ENCODE peak calls at places on chromosomes 11 and 22, in four cellular contexts. One of them, this sample, is unnamed.

GRCh38 chr11:11510939-11511338 is 110.9 kb downstream of the GALNT18 start:
- DNase-seq in HEK293T: no peak
- DNase-seq in AG09319: no peak
- DNase-seq in activated T-helper 9 cell treated with anti-CD3 and anti-CD28 coated beads, Interleukin-2, amount 50 U/mL, for 16 hours: no peak
- DNase-seq in this sample: no peak

GRCh38 chr11:45083544-45084087 is 62.8 kb upstream of the PRDM11 start:
- DNase-seq in activated T-helper 9 cell treated with anti-CD3 and anti-CD28 coated beads, Interleukin-2, amount 50 U/mL, for 16 hours: no peak
- DNase-seq in AG09319: no peak
- DNase-seq in HEK293T: peak; percentile 51
- DNase-seq in this sample: no peak

GRCh38 chr11:39641749-39642148 is 1817.7 kb downstream of the LRRC4C start:
- DNase-seq in HEK293T: no peak
- DNase-seq in AG09319: no peak
- DNase-seq in activated T-helper 9 cell treated with anti-CD3 and anti-CD28 coated beads, Interleukin-2, amount 50 U/mL, for 16 hours: no peak
- DNase-seq in this sample: no peak

GRCh38 chr11:119671048-119671447 is 58.0 kb downstream of the NECTIN1 start:
- DNase-seq in HEK293T: no peak
- DNase-seq in activated T-helper 9 cell treated with anti-CD3 and anti-CD28 coated beads, Interleukin-2, amount 50 U/mL, for 16 hours: no peak
- DNase-seq in AG09319: peak; percentile 60
- DNase-seq in this sample: peak; percentile 1

GRCh38 chr11:134560566-134561347 is 148.7 kb upstream of the B3GAT1 start:
- DNase-seq in AG09319: no peak
- DNase-seq in activated T-helper 9 cell treated with anti-CD3 and anti-CD28 coated beads, Interleukin-2, amount 50 U/mL, for 16 hours: no peak
- DNase-seq in HEK293T: no peak
- DNase-seq in this sample: no peak

GRCh38 chr11:86388198-86388597 is 13.5 kb downstream of the CCDC81 start:
- DNase-seq in AG09319: no peak
- DNase-seq in HEK293T: no peak
- DNase-seq in activated T-helper 9 cell treated with anti-CD3 and anti-CD28 coated beads, Interleukin-2, amount 50 U/mL, for 16 hours: no peak
- DNase-seq in this sample: no peak

GRCh38 chr22:27462190-27462589 is 339.4 kb downstream of the MN1 start:
- DNase-seq in AG09319: no peak
- DNase-seq in activated T-helper 9 cell treated with anti-CD3 and anti-CD28 coated beads, Interleukin-2, amount 50 U/mL, for 16 hours: no peak
- DNase-seq in HEK293T: no peak
- DNase-seq in this sample: no peak

GRCh38 chr11:130457909-130458729 is 9.7 kb downstream of the ADAMTS15 start:
- DNase-seq in AG09319: no peak
- DNase-seq in HEK293T: no peak
- DNase-seq in activated T-helper 9 cell treated with anti-CD3 and anti-CD28 coated beads, Interleukin-2, amount 50 U/mL, for 16 hours: no peak
- DNase-seq in this sample: no peak

GRCh38 chr11:3902441-3902840 is 47.0 kb downstream of the STIM1 start:
- DNase-seq in HEK293T: no peak
- DNase-seq in activated T-helper 9 cell treated with anti-CD3 and anti-CD28 coated beads, Interleukin-2, amount 50 U/mL, for 16 hours: no peak
- DNase-seq in AG09319: no peak
- DNase-seq in this sample: no peak

GRCh38 chr11:125313271-125314222 is 149.0 kb downstream of the PKNOX2 start:
- DNase-seq in HEK293T: no peak
- DNase-seq in AG09319: no peak
- DNase-seq in activated T-helper 9 cell treated with anti-CD3 and anti-CD28 coated beads, Interleukin-2, amount 50 U/mL, for 16 hours: no peak
- DNase-seq in this sample: no peak

GRCh38 chr22:36182056-36182455 is 19.6 kb downstream of the APOL4 start:
- DNase-seq in activated T-helper 9 cell treated with anti-CD3 and anti-CD28 coated beads, Interleukin-2, amount 50 U/mL, for 16 hours: no peak
- DNase-seq in AG09319: no peak
- DNase-seq in HEK293T: no peak
- DNase-seq in this sample: no peak

GRCh38 chr11:58837707-58838388 is 6.7 kb downstream of the GLYATL2 start:
- DNase-seq in HEK293T: no peak
- DNase-seq in AG09319: no peak
- DNase-seq in activated T-helper 9 cell treated with anti-CD3 and anti-CD28 coated beads, Interleukin-2, amount 50 U/mL, for 16 hours: no peak
- DNase-seq in this sample: no peak

GRCh38 chr11:132848336-132848735 is 684.0 kb downstream of the OPCML start:
- DNase-seq in AG09319: no peak
- DNase-seq in activated T-helper 9 cell treated with anti-CD3 and anti-CD28 coated beads, Interleukin-2, amount 50 U/mL, for 16 hours: no peak
- DNase-seq in HEK293T: no peak
- DNase-seq in this sample: peak; percentile 10

GRCh38 chr11:1679881-1680280 is 17.1 kb upstream of the KRTAP5-6 start:
- DNase-seq in AG09319: no peak
- DNase-seq in activated T-helper 9 cell treated with anti-CD3 and anti-CD28 coated beads, Interleukin-2, amount 50 U/mL, for 16 hours: no peak
- DNase-seq in HEK293T: no peak
- DNase-seq in this sample: no peak

GRCh38 chr11:1717745-1718144 is 20.8 kb downstream of the KRTAP5-6 start:
- DNase-seq in activated T-helper 9 cell treated with anti-CD3 and anti-CD28 coated beads, Interleukin-2, amount 50 U/mL, for 16 hours: no peak
- DNase-seq in AG09319: no peak
- DNase-seq in HEK293T: no peak
- DNase-seq in this sample: no peak

GRCh38 chr11:59267196-59267595 is 54.5 kb upstream of the MPEG1 start:
- DNase-seq in activated T-helper 9 cell treated with anti-CD3 and anti-CD28 coated beads, Interleukin-2, amount 50 U/mL, for 16 hours: no peak
- DNase-seq in HEK293T: no peak
- DNase-seq in AG09319: no peak
- DNase-seq in this sample: no peak

GRCh38 chr11:12460441-12460840 is 83.1 kb downstream of the PARVA start:
- DNase-seq in AG09319: no peak
- DNase-seq in activated T-helper 9 cell treated with anti-CD3 and anti-CD28 coated beads, Interleukin-2, amount 50 U/mL, for 16 hours: no peak
- DNase-seq in HEK293T: no peak
- DNase-seq in this sample: no peak

GRCh38 chr11:92830382-92831148 is 138.9 kb upstream of the MTNR1B start:
- DNase-seq in HEK293T: no peak
- DNase-seq in activated T-helper 9 cell treated with anti-CD3 and anti-CD28 coated beads, Interleukin-2, amount 50 U/mL, for 16 hours: no peak
- DNase-seq in AG09319: no peak
- DNase-seq in this sample: no peak

GRCh38 chr22:27051407-27051806 is 394.0 kb downstream of the MIAT start:
- DNase-seq in activated T-helper 9 cell treated with anti-CD3 and anti-CD28 coated beads, Interleukin-2, amount 50 U/mL, for 16 hours: no peak
- DNase-seq in AG09319: no peak
- DNase-seq in HEK293T: no peak
- DNase-seq in this sample: no peak

GRCh38 chr11:126891556-126892217 is 108.9 kb downstream of the KIRREL3 start:
- DNase-seq in HEK293T: no peak
- DNase-seq in AG09319: no peak
- DNase-seq in activated T-helper 9 cell treated with anti-CD3 and anti-CD28 coated beads, Interleukin-2, amount 50 U/mL, for 16 hours: no peak
- DNase-seq in this sample: no peak

GRCh38 chr11:21511835-21512440 is 680.9 kb upstream of the ANO5 start:
- DNase-seq in activated T-helper 9 cell treated with anti-CD3 and anti-CD28 coated beads, Interleukin-2, amount 50 U/mL, for 16 hours: no peak
- DNase-seq in AG09319: peak; percentile 14
- DNase-seq in HEK293T: peak; percentile 57
- DNase-seq in this sample: no peak

GRCh38 chr11:46121328-46121723 is at the start of gene PHF21A:
- DNase-seq in AG09319: peak; percentile 94
- DNase-seq in HEK293T: peak; percentile 78
- DNase-seq in activated T-helper 9 cell treated with anti-CD3 and anti-CD28 coated beads, Interleukin-2, amount 50 U/mL, for 16 hours: peak; percentile 82
- DNase-seq in this sample: peak; percentile 39

GRCh38 chr11:4068962-4069361 is 25.6 kb upstream of the RRM1 start:
- DNase-seq in HEK293T: no peak
- DNase-seq in activated T-helper 9 cell treated with anti-CD3 and anti-CD28 coated beads, Interleukin-2, amount 50 U/mL, for 16 hours: no peak
- DNase-seq in AG09319: no peak
- DNase-seq in this sample: no peak

GRCh38 chr11:2534131-2534956 is 89.5 kb downstream of the KCNQ1 start:
- DNase-seq in HEK293T: no peak
- DNase-seq in activated T-helper 9 cell treated with anti-CD3 and anti-CD28 coated beads, Interleukin-2, amount 50 U/mL, for 16 hours: no peak
- DNase-seq in AG09319: no peak
- DNase-seq in this sample: no peak

GRCh38 chr22:45831394-45831793 is 145.6 kb downstream of the WNT7B start:
- DNase-seq in activated T-helper 9 cell treated with anti-CD3 and anti-CD28 coated beads, Interleukin-2, amount 50 U/mL, for 16 hours: no peak
- DNase-seq in AG09319: no peak
- DNase-seq in HEK293T: no peak
- DNase-seq in this sample: no peak

GRCh38 chr11:120222916-120223315 is 12.1 kb downstream of the OAF start:
- DNase-seq in HEK293T: no peak
- DNase-seq in AG09319: no peak
- DNase-seq in activated T-helper 9 cell treated with anti-CD3 and anti-CD28 coated beads, Interleukin-2, amount 50 U/mL, for 16 hours: no peak
- DNase-seq in this sample: no peak

GRCh38 chr11:975824-976223 is 50.2 kb downstream of the AP2A2 start:
- DNase-seq in AG09319: no peak
- DNase-seq in activated T-helper 9 cell treated with anti-CD3 and anti-CD28 coated beads, Interleukin-2, amount 50 U/mL, for 16 hours: no peak
- DNase-seq in HEK293T: peak; percentile 52
- DNase-seq in this sample: no peak

GRCh38 chr11:115599125-115599524 is 94.9 kb upstream of the CADM1 start:
- DNase-seq in AG09319: no peak
- DNase-seq in HEK293T: no peak
- DNase-seq in activated T-helper 9 cell treated with anti-CD3 and anti-CD28 coated beads, Interleukin-2, amount 50 U/mL, for 16 hours: no peak
- DNase-seq in this sample: no peak

GRCh38 chr11:68654978-68655377 is 29.4 kb upstream of the GAL start:
- DNase-seq in activated T-helper 9 cell treated with anti-CD3 and anti-CD28 coated beads, Interleukin-2, amount 50 U/mL, for 16 hours: no peak
- DNase-seq in AG09319: no peak
- DNase-seq in HEK293T: no peak
- DNase-seq in this sample: no peak

GRCh38 chr22:41929158-41929896 is 2.7 kb upstream of the TNFRSF13C start:
- DNase-seq in activated T-helper 9 cell treated with anti-CD3 and anti-CD28 coated beads, Interleukin-2, amount 50 U/mL, for 16 hours: no peak
- DNase-seq in HEK293T: no peak
- DNase-seq in AG09319: no peak
- DNase-seq in this sample: no peak